ENCODE peak calls at places on chromosomes 7 and 10, in five cellular contexts. One of them, this sample, is unnamed.
A peak's percentile ranks its signal among the peaks of the same experiment; 100 is the strongest.

GRCh38 chr10:116836902-116837513 is 12.3 kb upstream of the ENO4 start:
- DNase-seq in ovary: no peak
- DNase-seq in mammary epithelial cell: no peak
- DNase-seq in heart left ventricle: no peak
- DNase-seq in endodermal cell: peak; percentile 61
- DNase-seq in this sample: no peak

GRCh38 chr10:130661419-130661818 is 525.2 kb downstream of the GLRX3 start:
- DNase-seq in heart left ventricle: no peak
- DNase-seq in mammary epithelial cell: no peak
- DNase-seq in endodermal cell: no peak
- DNase-seq in ovary: no peak
- DNase-seq in this sample: no peak

GRCh38 chr10:103123282-103124033 is 69.6 kb downstream of the NT5C2 start:
- DNase-seq in mammary epithelial cell: no peak
- DNase-seq in endodermal cell: no peak
- DNase-seq in ovary: no peak
- DNase-seq in heart left ventricle: no peak
- DNase-seq in this sample: no peak

GRCh38 chr7:30276203-30276900 is 8.0 kb upstream of the ZNRF2 start:
- DNase-seq in ovary: peak; percentile 41
- DNase-seq in mammary epithelial cell: peak; percentile 39
- DNase-seq in endodermal cell: peak; percentile 83
- DNase-seq in heart left ventricle: peak; percentile 34
- DNase-seq in this sample: no peak

GRCh38 chr10:20688797-20689544 is 208.1 kb downstream of the NEBL start:
- DNase-seq in ovary: no peak
- DNase-seq in endodermal cell: no peak
- DNase-seq in mammary epithelial cell: no peak
- DNase-seq in heart left ventricle: no peak
- DNase-seq in this sample: no peak

GRCh38 chr10:96685297-96685696 is 35.0 kb downstream of the PIK3AP1 start:
- DNase-seq in ovary: no peak
- DNase-seq in endodermal cell: no peak
- DNase-seq in heart left ventricle: no peak
- DNase-seq in mammary epithelial cell: no peak
- DNase-seq in this sample: no peak

GRCh38 chr10:122013311-122013780 is 24.4 kb downstream of the TACC2 start:
- DNase-seq in endodermal cell: no peak
- DNase-seq in ovary: no peak
- DNase-seq in heart left ventricle: no peak
- DNase-seq in mammary epithelial cell: no peak
- DNase-seq in this sample: no peak

GRCh38 chr10:62581351-62581750 is 207.2 kb downstream of the ZNF365 start:
- DNase-seq in mammary epithelial cell: no peak
- DNase-seq in ovary: no peak
- DNase-seq in heart left ventricle: no peak
- DNase-seq in endodermal cell: no peak
- DNase-seq in this sample: no peak

GRCh38 chr7:131231381-131232220 is 96.1 kb upstream of the MKLN1 start:
- DNase-seq in ovary: no peak
- DNase-seq in heart left ventricle: peak; percentile 56
- DNase-seq in mammary epithelial cell: no peak
- DNase-seq in endodermal cell: no peak
- DNase-seq in this sample: peak; percentile 38

GRCh38 chr10:5466451-5466996 is 32.8 kb downstream of the CALML5 start:
- DNase-seq in heart left ventricle: no peak
- DNase-seq in ovary: no peak
- DNase-seq in mammary epithelial cell: peak; percentile 90
- DNase-seq in endodermal cell: peak; percentile 89
- DNase-seq in this sample: no peak

GRCh38 chr10:128086003-128086863 is 40.0 kb downstream of the MKI67 start:
- DNase-seq in endodermal cell: peak; percentile 44
- DNase-seq in heart left ventricle: no peak
- DNase-seq in mammary epithelial cell: no peak
- DNase-seq in ovary: no peak
- DNase-seq in this sample: no peak

GRCh38 chr10:21134645-21135395 is 237.7 kb upstream of the NEBL start:
- DNase-seq in mammary epithelial cell: peak; percentile 88
- DNase-seq in endodermal cell: no peak
- DNase-seq in heart left ventricle: no peak
- DNase-seq in ovary: no peak
- DNase-seq in this sample: no peak

GRCh38 chr7:8035647-8036518 is 67.3 kb downstream of the GLCCI1 start:
- DNase-seq in mammary epithelial cell: peak; percentile 37
- DNase-seq in endodermal cell: peak; percentile 59
- DNase-seq in ovary: no peak
- DNase-seq in heart left ventricle: no peak
- DNase-seq in this sample: no peak

GRCh38 chr7:4838626-4839334 is 23.1 kb downstream of the PAPOLB start:
- DNase-seq in ovary: no peak
- DNase-seq in heart left ventricle: no peak
- DNase-seq in endodermal cell: peak; percentile 40
- DNase-seq in mammary epithelial cell: no peak
- DNase-seq in this sample: no peak

GRCh38 chr10:131516285-131516684 is 204.8 kb upstream of the TCERG1L start:
- DNase-seq in heart left ventricle: no peak
- DNase-seq in mammary epithelial cell: no peak
- DNase-seq in endodermal cell: no peak
- DNase-seq in ovary: no peak
- DNase-seq in this sample: no peak

GRCh38 chr7:157962458-157963306 is 624.9 kb downstream of the PTPRN2 start:
- DNase-seq in ovary: no peak
- DNase-seq in heart left ventricle: no peak
- DNase-seq in mammary epithelial cell: no peak
- DNase-seq in endodermal cell: no peak
- DNase-seq in this sample: no peak

GRCh38 chr7:29158748-29159147 is 12.4 kb upstream of the CPVL start:
- DNase-seq in ovary: no peak
- DNase-seq in mammary epithelial cell: no peak
- DNase-seq in endodermal cell: no peak
- DNase-seq in heart left ventricle: no peak
- DNase-seq in this sample: no peak

GRCh38 chr7:13538669-13539068 is 450.8 kb downstream of the ETV1 start:
- DNase-seq in heart left ventricle: no peak
- DNase-seq in ovary: no peak
- DNase-seq in mammary epithelial cell: no peak
- DNase-seq in endodermal cell: no peak
- DNase-seq in this sample: no peak

GRCh38 chr7:21507627-21508343 is 35.1 kb upstream of the DNAH11 start:
- DNase-seq in mammary epithelial cell: peak; percentile 28
- DNase-seq in ovary: no peak
- DNase-seq in endodermal cell: peak; percentile 85
- DNase-seq in heart left ventricle: peak; percentile 21
- DNase-seq in this sample: no peak

GRCh38 chr10:77386833-77387232 is 250.8 kb downstream of the KCNMA1 start:
- DNase-seq in ovary: peak; percentile 41
- DNase-seq in heart left ventricle: no peak
- DNase-seq in endodermal cell: peak; percentile 26
- DNase-seq in mammary epithelial cell: no peak
- DNase-seq in this sample: no peak

GRCh38 chr7:99919814-99920618 is 686 bp upstream of the TRIM4 start:
- DNase-seq in mammary epithelial cell: peak; percentile 12
- DNase-seq in endodermal cell: no peak
- DNase-seq in heart left ventricle: no peak
- DNase-seq in ovary: no peak
- DNase-seq in this sample: no peak

GRCh38 chr10:56823849-56824248 is 462.8 kb upstream of the ZWINT start:
- DNase-seq in mammary epithelial cell: peak; percentile 0
- DNase-seq in ovary: no peak
- DNase-seq in endodermal cell: no peak
- DNase-seq in heart left ventricle: no peak
- DNase-seq in this sample: no peak

DNA sequence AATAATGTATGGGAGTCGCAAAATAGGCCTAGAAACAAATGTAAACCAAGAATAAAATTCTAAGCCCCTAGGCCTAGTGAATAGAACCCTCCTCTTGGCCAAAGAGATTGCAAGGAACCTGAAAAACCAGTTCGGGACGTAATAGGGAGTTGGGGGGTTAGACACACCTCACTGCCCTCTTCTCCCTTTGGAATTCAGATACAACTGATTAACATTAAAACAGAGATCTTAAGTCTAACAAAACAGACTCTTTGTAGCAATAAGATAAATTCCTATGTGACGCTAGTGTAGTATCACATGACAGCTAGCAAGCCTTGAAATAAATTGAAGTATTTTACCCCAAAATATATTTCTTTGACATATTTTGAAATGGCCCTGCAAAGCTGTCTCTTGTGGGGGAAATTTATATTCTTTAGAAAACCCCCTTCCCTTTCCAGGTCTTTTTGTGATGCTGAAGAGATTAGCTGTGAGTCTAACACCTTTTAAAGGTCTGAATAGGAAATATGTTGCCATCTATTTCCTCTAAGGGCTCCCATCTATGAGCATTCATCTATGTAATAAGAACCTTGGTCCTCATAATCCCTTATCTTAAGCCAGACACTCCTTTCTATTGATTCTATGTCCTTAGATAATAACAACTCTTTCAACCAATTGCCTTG is 623.4 kb upstream of the NRG3 start:
- DNase-seq in ovary: no peak
- DNase-seq in mammary epithelial cell: no peak
- DNase-seq in endodermal cell: peak; percentile 66
- DNase-seq in heart left ventricle: no peak
- DNase-seq in this sample: no peak
- TF ChIP-seq CTCF in ovary: no peak
- TF ChIP-seq CTCF in mammary epithelial cell: no peak
- TF ChIP-seq CTCF in endodermal cell: no peak
- TF ChIP-seq CTCF in heart left ventricle: no peak
- TF ChIP-seq CTCF in this sample: no peak

DNA sequence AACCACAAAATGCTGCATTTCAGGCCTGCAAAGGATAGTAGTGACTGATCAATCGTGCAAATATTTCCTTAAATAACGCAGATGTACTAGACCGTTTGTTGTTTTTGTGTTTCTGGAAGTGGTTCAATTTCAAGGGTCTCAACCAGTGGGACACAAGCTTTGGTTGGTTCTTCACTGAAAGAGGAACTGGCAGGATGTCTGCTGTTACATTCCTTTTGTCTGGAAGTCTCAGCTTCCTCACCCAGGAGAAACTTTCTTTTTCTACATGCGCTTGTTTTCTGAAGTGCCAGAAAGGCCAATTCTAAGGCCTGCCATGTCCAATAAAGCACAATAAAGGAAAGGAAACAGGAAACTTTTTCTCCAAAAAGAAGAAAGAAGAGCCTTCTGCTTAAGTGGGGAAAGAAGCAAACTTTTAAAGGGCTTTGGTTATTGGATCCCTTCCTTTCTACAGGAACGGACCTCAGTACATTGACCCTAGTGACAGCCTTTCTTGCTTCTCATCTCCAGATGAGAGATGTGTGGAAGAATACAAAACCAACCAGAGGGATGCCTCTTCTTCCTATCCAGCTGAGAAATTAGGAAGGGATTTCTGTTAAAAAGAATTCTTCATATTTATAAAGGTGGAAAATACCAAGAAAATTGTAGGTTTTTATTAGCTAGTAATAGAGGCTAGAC is 4.2 kb downstream of the DKK1 start:
- DNase-seq in endodermal cell: no peak
- DNase-seq in mammary epithelial cell: peak; percentile 31
- DNase-seq in heart left ventricle: no peak
- DNase-seq in ovary: no peak
- DNase-seq in this sample: no peak
- H3K27ac ChIP-seq in endodermal cell: peak overlapping the region; percentile 8
- H3K27ac ChIP-seq in mammary epithelial cell: peak overlapping the region; percentile 77
- H3K27ac ChIP-seq in heart left ventricle: no peak overlapping the region
- H3K27ac ChIP-seq in ovary: no peak overlapping the region
- H3K27ac ChIP-seq in this sample: no peak overlapping the region

GRCh38 chr7:151113344-151114150 is 27.3 kb downstream of the AGAP3 start:
- DNase-seq in ovary: no peak
- DNase-seq in heart left ventricle: no peak
- DNase-seq in mammary epithelial cell: peak; percentile 88
- DNase-seq in endodermal cell: peak; percentile 88
- DNase-seq in this sample: no peak
- H3K4me3 ChIP-seq in ovary: no peak overlapping the region
- H3K4me3 ChIP-seq in heart left ventricle: no peak overlapping the region
- H3K4me3 ChIP-seq in mammary epithelial cell: peak overlapping the region; percentile 64
- H3K4me3 ChIP-seq in endodermal cell: peak overlapping the region; percentile 25
- H3K4me3 ChIP-seq in this sample: no peak overlapping the region

DNA sequence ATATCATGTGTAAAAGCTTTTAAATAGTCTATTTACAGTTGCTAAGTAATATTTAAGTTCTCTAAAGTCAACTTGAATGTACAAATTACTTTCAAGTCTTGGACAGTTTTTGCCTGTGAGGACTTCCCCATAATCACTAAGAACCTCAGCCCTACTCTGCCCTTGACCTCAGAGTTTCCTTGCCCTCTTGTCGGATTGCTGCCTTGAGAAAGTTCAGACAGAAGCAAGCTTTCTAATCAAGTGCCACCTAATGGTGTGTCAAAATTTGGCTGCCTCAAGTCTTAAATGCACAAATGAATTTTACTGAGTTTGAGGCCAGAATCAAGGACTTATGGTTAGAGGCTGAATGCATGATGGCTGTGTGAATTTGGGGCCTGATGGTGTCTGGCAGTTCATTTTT is 88.3 kb upstream of the KAT6B start:
- DNase-seq in heart left ventricle: no peak
- DNase-seq in ovary: no peak
- DNase-seq in endodermal cell: no peak
- DNase-seq in mammary epithelial cell: no peak
- DNase-seq in this sample: no peak
- TF ChIP-seq CTCF in heart left ventricle: no peak
- TF ChIP-seq CTCF in ovary: no peak
- TF ChIP-seq CTCF in endodermal cell: no peak
- TF ChIP-seq CTCF in mammary epithelial cell: no peak
- TF ChIP-seq CTCF in this sample: no peak

DNA sequence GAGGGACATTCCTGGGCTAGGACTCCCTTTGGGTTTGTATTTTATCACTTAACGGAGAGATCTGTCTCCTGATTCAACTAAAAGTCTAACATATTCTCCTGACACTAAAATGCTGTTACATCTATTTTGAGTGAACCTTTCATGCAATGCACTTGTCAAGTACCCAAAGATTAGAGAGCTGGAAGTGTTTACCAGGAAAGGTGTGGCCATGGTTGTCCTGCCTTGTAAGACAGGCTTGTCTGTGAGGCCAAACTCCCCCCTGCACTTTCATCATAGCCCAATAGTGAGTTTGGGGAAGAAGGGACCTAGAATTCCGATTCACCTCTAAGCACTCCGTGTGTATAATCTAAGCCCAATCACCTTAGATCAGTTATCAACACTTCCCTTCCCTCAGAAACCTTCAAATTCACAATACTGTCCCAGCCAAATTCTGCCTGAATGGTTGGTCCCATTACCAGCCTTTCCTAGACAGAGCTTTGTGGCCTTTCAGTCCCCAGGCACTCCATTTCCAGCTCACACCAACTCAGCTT is 162.6 kb upstream of the NAMPT start:
- DNase-seq in mammary epithelial cell: no peak
- DNase-seq in heart left ventricle: no peak
- DNase-seq in ovary: no peak
- DNase-seq in endodermal cell: no peak
- DNase-seq in this sample: no peak
- H3K27ac ChIP-seq in mammary epithelial cell: no peak overlapping the region
- H3K27ac ChIP-seq in heart left ventricle: no peak overlapping the region
- H3K27ac ChIP-seq in ovary: no peak overlapping the region
- H3K27ac ChIP-seq in endodermal cell: no peak overlapping the region
- H3K27ac ChIP-seq in this sample: no peak overlapping the region

This sample was measured in tibial artery.